ENCODE peak calls at places on chromosome 2, in four cellular contexts. Q, L, V and Y are unnamed samples.
A peak's percentile ranks its signal among the peaks of the same experiment; 100 is the strongest.

GRCh38 chr2:16294791-16295190 is 354.4 kb downstream of the MYCN start:
- DNase-seq in Q (no peak), V (no peak), L (no peak), Y (no peak)

GRCh38 chr2:28626891-28627421 is 124.7 kb upstream of the PPP1CB start:
- DNase-seq in V (no peak), Q (no peak), L (no peak), Y (no peak)

GRCh38 chr2:196173505-196173904 is 2.1 kb upstream of the STK17B start:
- DNase-seq in Q (no peak), V (no peak), L (no peak), Y (no peak)

GRCh38 chr2:20617081-20617575 is 33.8 kb downstream of the HS1BP3 start:
- DNase-seq in Q (no peak), L (no peak), V (no peak), Y (no peak)

GRCh38 chr2:239772721-239773120 is 252.4 kb downstream of the NDUFA10 start:
- DNase-seq in V (no peak), Q (no peak), L (no peak), Y (no peak)

GRCh38 chr2:220531216-220531615 is 903.8 kb downstream of the SLC4A3 start:
- DNase-seq in Q (no peak), V (no peak), L (no peak), Y (no peak)

GRCh38 chr2:238714038-238714528 is 133.8 kb upstream of the TWIST2 start:
- DNase-seq in Q (no peak), V (no peak), L (no peak), Y (no peak)

GRCh38 chr2:202932425-202933138 is 20.5 kb downstream of the CARF start:
- DNase-seq in Q (no peak), V (no peak), L (no peak), Y (no peak)

GRCh38 chr2:58762176-58762781 is 521.2 kb upstream of the FANCL start:
- DNase-seq in Q (peak; percentile 28), L (peak; percentile 78), V (no peak), Y (no peak)

GRCh38 chr2:19947184-19947940 is 42.5 kb downstream of the WDR35 start:
- DNase-seq in V (no peak), L (no peak), Q (no peak), Y (no peak)

GRCh38 chr2:136325844-136326291 is 207.9 kb upstream of the CXCR4 start:
- DNase-seq in V (no peak), L (no peak), Q (no peak), Y (no peak)

GRCh38 chr2:172119089-172119488 is 16.4 kb upstream of the DLX2 start:
- DNase-seq in L (no peak), Q (no peak), V (no peak), Y (no peak)

GRCh38 chr2:25363733-25364132 is 22.0 kb upstream of the DNMT3A start:
- DNase-seq in V (no peak), L (no peak), Q (no peak), Y (no peak)

GRCh38 chr2:163266772-163267171 is 428.2 kb upstream of the KCNH7 start:
- DNase-seq in Q (no peak), V (no peak), L (peak; percentile 91), Y (no peak)

GRCh38 chr2:173953047-173953424 is 12.1 kb downstream of the SP3 start:
- DNase-seq in V (no peak), L (no peak), Q (no peak), Y (no peak)

GRCh38 chr2:77016964-77017363 is 505.2 kb downstream of the LRRTM4 start:
- DNase-seq in Q (no peak), V (no peak), L (no peak), Y (no peak)

GRCh38 chr2:134402385-134402784 is 148.5 kb downstream of the MGAT5 start:
- DNase-seq in Q (no peak), L (peak; percentile 49), V (no peak), Y (no peak)

GRCh38 chr2:145751634-145752033 is 1231.7 kb upstream of the ZEB2 start:
- DNase-seq in V (peak; percentile 24), Q (no peak), L (peak; percentile 68), Y (no peak)

GRCh38 chr2:142504754-142505153 is 372.7 kb upstream of the KYNU start:
- DNase-seq in L (no peak), V (no peak), Q (no peak), Y (no peak)

GRCh38 chr2:140650825-140651224 is 1480.0 kb downstream of the LRP1B start:
- DNase-seq in L (no peak), V (no peak), Q (no peak), Y (no peak)

GRCh38 chr2:241702405-241703127 is 727 bp downstream of the ING5 start:
- DNase-seq in L (peak; percentile 52), V (peak; percentile 95), Q (peak; percentile 85), Y (peak; percentile 37)

GRCh38 chr2:105328281-105329196 is 996 bp downstream of the TGFBRAP1 start:
- DNase-seq in Q (peak; percentile 15), L (no peak), V (no peak), Y (no peak)

GRCh38 chr2:138441916-138442315 is 59.7 kb upstream of the SPOPL start:
- DNase-seq in Q (no peak), L (no peak), V (no peak), Y (no peak)

GRCh38 chr2:127410871-127411396 is 7.3 kb upstream of the PROC start:
- DNase-seq in Q (peak; percentile 28), V (peak; percentile 51), L (no peak), Y (no peak)

GRCh38 chr2:145199052-145199451 is 679.1 kb upstream of the ZEB2 start:
- DNase-seq in Q (no peak), L (no peak), V (no peak), Y (no peak)

GRCh38 chr2:8548065-8548870 is 133.6 kb upstream of the ID2 start:
- DNase-seq in V (no peak), Q (no peak), L (no peak), Y (no peak)

GRCh38 chr2:168427451-168427850 is 28.6 kb upstream of the CERS6 start:
- DNase-seq in L (peak; percentile 95), Q (no peak), V (no peak), Y (no peak)

GRCh38 chr2:60028819-60029218 is 524.6 kb downstream of the BCL11A start:
- DNase-seq in L (no peak), V (no peak), Q (no peak), Y (no peak)

GRCh38 chr2:171703574-171704347 is 16.5 kb downstream of the DYNC1I2 start:
- DNase-seq in Q (no peak), L (peak; percentile 29), V (peak; percentile 47), Y (no peak)

GRCh38 chr2:65320042-65320711 is 92.5 kb downstream of the ACTR2 start:
- DNase-seq in Q (no peak), L (peak; percentile 91), V (peak; percentile 57), Y (no peak)

GRCh38 chr2:240986787-240987411 is 11.5 kb upstream of the SNED1 start:
- DNase-seq in Q (peak; percentile 67), V (no peak), L (no peak), Y (peak; percentile 37)